ENCODE peak calls at places on chromosomes 6 and 20, in ten cellular contexts. U is nephron progenitor cell; T is body of pancreas; W is HFFc6; I is fibroblast of lung; D is retinal pigment epithelial cell; Z is cardiac muscle cell; P is kidney epithelial cell; G is CD8-positive, alpha-beta T cell; Y is psoas muscle. H is an unnamed sample.

GRCh38 chr20:64142546-64142945 is 21.7 kb upstream of the MYT1 start:
- DNase-seq in U (no peak), T (no peak), Y (no peak), G (no peak), P (no peak), D (no peak), I (no peak), W (no peak), Z (no peak), H (no peak)

GRCh38 chr6:158780963-158781691 is 38.0 kb downstream of the EZR start:
- DNase-seq in Y (no peak), T (peak), I (no peak), Z (no peak), W (no peak), U (no peak), P (no peak), G (no peak), D (no peak), H (peak)

GRCh38 chr6:36692220-36692619 is 5.4 kb upstream of the RAB44 start:
- DNase-seq in D (no peak), U (no peak), T (no peak), G (no peak), Z (no peak), W (no peak), P (no peak), Y (no peak), I (no peak), H (peak)

GRCh38 chr20:33945391-33946079 is 48.2 kb upstream of the RALY start:
- DNase-seq in P (peak), W (peak), T (no peak), Z (no peak), I (peak), G (no peak), Y (no peak), D (no peak), U (no peak), H (no peak)

GRCh38 chr20:62827323-62828050 is 10.6 kb downstream of the COL9A3 start:
- DNase-seq in Y (no peak), Z (no peak), T (peak), P (no peak), I (no peak), G (no peak), U (no peak), D (no peak), W (no peak), H (no peak)

GRCh38 chr6:72422126-72422680 is 199.7 kb upstream of the KCNQ5 start:
- DNase-seq in T (no peak), Y (no peak), G (no peak), D (no peak), Z (no peak), W (peak), I (no peak), P (no peak), U (no peak), H (no peak)

GRCh38 chr20:51727872-51728271 is 40.3 kb downstream of the ATP9A start:
- DNase-seq in I (no peak), Z (no peak), D (no peak), G (no peak), W (no peak), U (no peak), Y (no peak), P (no peak), T (no peak), H (no peak)

GRCh38 chr20:4626228-4626627 is 95.5 kb upstream of the PRND start:
- DNase-seq in Z (no peak), I (no peak), Y (no peak), D (no peak), P (no peak), U (no peak), W (no peak), G (no peak), T (no peak), H (no peak)

GRCh38 chr20:62143976-62144825 is 632 bp downstream of the SS18L1 start:
- DNase-seq in Y (peak), I (peak), P (no peak), W (no peak), G (no peak), Z (peak), D (no peak), T (peak), U (peak), H (no peak)

GRCh38 chr6:3273707-3274521 is 15.2 kb downstream of the PSMG4 start:
- DNase-seq in U (no peak), Y (no peak), T (no peak), I (no peak), W (no peak), D (no peak), Z (no peak), P (no peak), G (no peak), H (no peak)

GRCh38 chr6:108531332-108531731 is 29.4 kb upstream of the FOXO3 start:
- DNase-seq in W (no peak), I (no peak), U (no peak), T (no peak), G (no peak), Y (no peak), P (no peak), Z (no peak), D (no peak), H (no peak)
- TF ChIP-seq CTCF in W (peak), I (no peak), U (no peak), T (no peak), G (no peak), Y (no peak), P (peak), Z (no peak), D (peak), H (no peak)

GRCh38 chr6:148343383-148343782 is 745 bp downstream of the SASH1 start:
- DNase-seq in U (no peak), I (no peak), W (peak), Z (no peak), G (no peak), Y (no peak), T (no peak), D (no peak), P (no peak), H (no peak)
- TF ChIP-seq CTCF in U (no peak), I (no peak), W (peak), Z (no peak), G (no peak), Y (peak), T (peak), D (no peak), P (no peak), H (no peak)

GRCh38 chr6:76275746-76276145 is 203.3 kb upstream of the IMPG1 start:
- DNase-seq in U (no peak), T (no peak), Y (no peak), I (no peak), W (no peak), Z (no peak), D (no peak), P (no peak), G (no peak), H (no peak)
- TF ChIP-seq CTCF in U (no peak), T (no peak), Y (no peak), I (no peak), W (no peak), Z (no peak), D (no peak), P (no peak), G (no peak), H (no peak)

GRCh38 chr20:45238139-45238538 is 16.2 kb downstream of the SLPI start:
- DNase-seq in Y (no peak), P (no peak), I (no peak), W (no peak), Z (no peak), G (no peak), D (no peak), U (no peak), T (no peak), H (no peak)

GRCh38 chr20:45230631-45231030 is 9.5 kb downstream of the SEMG2 start:
- DNase-seq in W (no peak), Y (no peak), T (no peak), I (no peak), Z (no peak), G (no peak), D (no peak), P (no peak), U (no peak), H (no peak)

GRCh38 chr20:45235995-45236394 is 14.8 kb downstream of the SEMG2 start:
- DNase-seq in Y (no peak), T (no peak), D (no peak), I (no peak), G (no peak), P (no peak), U (no peak), Z (no peak), W (no peak), H (no peak)
- TF ChIP-seq CTCF in Y (no peak), T (peak), D (peak), I (no peak), G (no peak), P (peak), U (no peak), Z (peak), W (peak), H (no peak)

DNA sequence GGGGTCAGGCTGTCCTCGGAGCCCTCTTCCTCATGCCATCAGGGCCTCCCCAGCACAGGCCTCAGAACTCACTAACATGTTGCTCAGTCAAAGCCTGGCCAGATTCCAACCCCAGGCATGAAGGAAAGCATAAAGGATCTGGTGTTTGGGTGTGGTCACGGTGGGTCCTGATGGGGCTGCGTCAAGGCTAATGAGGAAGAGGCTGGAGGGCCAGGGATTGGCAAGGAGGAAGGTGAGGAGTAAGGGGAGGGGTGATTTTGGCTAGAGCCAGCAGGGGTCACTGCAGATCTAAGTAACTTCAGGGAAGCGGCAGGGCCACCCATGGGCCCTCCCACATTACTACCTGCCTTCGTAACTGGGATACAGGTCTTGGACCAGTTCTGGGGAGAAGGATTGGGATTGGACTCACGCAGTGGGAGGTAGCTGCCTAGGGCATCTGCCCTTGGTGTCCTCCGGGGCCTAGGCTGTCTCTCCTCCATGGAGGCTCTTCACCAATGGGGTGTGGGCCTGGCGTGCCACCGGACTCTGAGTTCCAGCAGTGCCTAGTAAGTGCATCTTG is 36.2 kb upstream of the MRPS18A start:
- DNase-seq in G (peak), D (peak), W (no peak), I (peak), T (peak), Y (no peak), P (no peak), U (peak), Z (peak), H (no peak)
- TF ChIP-seq CTCF in G (peak), D (peak), W (peak), I (peak), T (peak), Y (peak), P (peak), U (peak), Z (peak), H (no peak)

GRCh38 chr6:109782401-109783046 is 91.4 kb downstream of the FIG4 start:
- DNase-seq in G (no peak), D (no peak), U (no peak), P (no peak), T (no peak), W (no peak), Z (no peak), Y (no peak), I (no peak), H (no peak)

GRCh38 chr6:109788687-109789086 is 97.6 kb downstream of the FIG4 start:
- DNase-seq in U (no peak), P (no peak), W (no peak), D (no peak), Z (no peak), G (no peak), I (no peak), T (no peak), Y (no peak), H (no peak)

GRCh38 chr6:109781001-109781400 is 89.9 kb downstream of the FIG4 start:
- DNase-seq in I (no peak), Y (no peak), D (no peak), T (no peak), Z (no peak), U (no peak), P (no peak), W (no peak), G (no peak), H (no peak)

GRCh38 chr6:109787312-109787711 is 96.2 kb downstream of the FIG4 start:
- DNase-seq in I (no peak), U (no peak), Z (no peak), Y (no peak), P (no peak), W (no peak), G (no peak), D (no peak), T (no peak), H (no peak)

GRCh38 chr6:109783245-109783990 is 92.3 kb downstream of the FIG4 start:
- DNase-seq in Y (no peak), I (no peak), U (peak), G (no peak), Z (peak), D (no peak), P (no peak), T (no peak), W (no peak), H (no peak)
- TF ChIP-seq CTCF in Y (peak), I (no peak), U (peak), G (no peak), Z (peak), D (peak), P (peak), T (peak), W (peak), H (no peak)

GRCh38 chr20:42978184-42978974 is 211.3 kb downstream of the PTPRT start:
- DNase-seq in T (no peak), G (no peak), U (no peak), W (no peak), P (no peak), Y (no peak), Z (no peak), I (no peak), D (no peak), H (no peak)
- TF ChIP-seq CTCF in T (no peak), G (no peak), U (no peak), W (no peak), P (no peak), Y (no peak), Z (no peak), I (no peak), D (no peak), H (no peak)

DNA sequence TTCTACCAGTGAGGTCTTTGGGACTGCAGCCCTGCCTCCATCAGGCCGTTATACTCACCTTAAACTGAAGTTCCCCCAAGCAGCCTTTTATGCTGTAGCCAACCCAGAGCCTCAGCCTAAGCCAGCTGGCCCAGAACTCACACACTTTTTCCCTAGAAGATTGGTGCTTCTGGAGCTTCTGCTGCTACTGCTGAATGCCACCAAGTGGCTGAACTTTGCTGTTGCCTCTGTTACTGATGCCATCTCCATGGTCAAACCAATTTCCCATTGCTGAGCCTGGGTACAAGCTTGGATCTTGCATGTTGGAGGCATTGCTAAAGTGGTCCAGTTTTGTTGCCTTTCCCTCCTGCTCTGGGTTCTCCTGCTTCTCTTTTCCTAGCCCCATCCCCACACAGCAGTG is 15.0 kb upstream of the TBX18 start:
- DNase-seq in Z (no peak), U (no peak), G (no peak), I (no peak), P (no peak), T (no peak), D (no peak), Y (no peak), W (peak), H (no peak)
- TF ChIP-seq CTCF in Z (no peak), U (no peak), G (no peak), I (no peak), P (peak), T (no peak), D (peak), Y (no peak), W (peak), H (no peak)

GRCh38 chr20:58216334-58216733 is 12.1 kb downstream of the ANKRD60 start:
- DNase-seq in I (peak), W (no peak), G (no peak), U (no peak), Y (no peak), D (no peak), P (no peak), T (no peak), Z (no peak), H (no peak)

GRCh38 chr20:58218665-58219341 is 9.7 kb downstream of the ANKRD60 start:
- DNase-seq in P (no peak), I (no peak), D (no peak), W (no peak), T (no peak), Y (no peak), Z (no peak), U (no peak), G (no peak), H (no peak)

GRCh38 chr20:58223358-58223941 is 5.0 kb downstream of the ANKRD60 start:
- DNase-seq in G (no peak), Z (no peak), U (no peak), I (no peak), W (no peak), T (no peak), Y (no peak), P (no peak), D (no peak), H (no peak)

GRCh38 chr20:58222446-58222845 is 6.0 kb downstream of the ANKRD60 start:
- DNase-seq in Y (no peak), D (no peak), T (no peak), U (no peak), P (no peak), Z (no peak), I (no peak), W (no peak), G (no peak), H (no peak)

DNA sequence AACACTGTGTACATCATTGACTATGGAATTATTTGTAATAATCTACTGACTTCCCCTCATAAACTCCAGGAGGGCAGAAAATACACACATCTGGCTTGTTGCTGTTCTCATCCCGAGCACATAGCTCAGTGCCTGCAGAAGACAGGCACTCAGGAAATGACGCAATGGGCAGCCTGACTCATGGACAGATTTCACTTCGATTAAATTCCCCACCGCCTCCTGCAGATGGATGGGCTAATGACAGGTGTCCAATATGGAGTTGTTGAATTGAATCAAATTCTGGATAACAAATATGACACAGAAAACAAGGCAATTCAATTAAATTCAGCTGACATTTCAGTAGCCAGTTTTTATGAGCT is 9.1 kb downstream of the ANKRD60 start:
- DNase-seq in Y (no peak), G (no peak), I (peak), D (no peak), W (peak), U (no peak), T (no peak), P (no peak), Z (no peak), H (no peak)
- TF ChIP-seq CTCF in Y (no peak), G (no peak), I (no peak), D (no peak), W (peak), U (no peak), T (no peak), P (no peak), Z (no peak), H (no peak)

H was measured in omental fat pad.